ENCODE peak calls at places on chromosomes 11 and 22, in ten cellular contexts. P is suprapubic skin; D is kidney epithelial cell; F is naive thymus-derived CD4-positive, alpha-beta T cell; L is IMR-90; X is Caco-2; V is ovary; E is cardiac muscle cell; C is tibial artery; Y is colonic mucosa. Z is an unnamed sample.

GRCh38 chr22:35480143-35480542 is 60.5 kb upstream of the RASD2 start:
- DNase-seq in P (no peak), D (peak; percentile 34), V (peak; percentile 41), X (no peak), F (no peak), Y (peak; percentile 65), E (no peak), L (peak; percentile 16), C (peak; percentile 32), Z (peak; percentile 70)

GRCh38 chr11:130314749-130315285 is at the start of gene ZBTB44:
- DNase-seq in D (peak; percentile 34), F (peak; percentile 91), V (peak; percentile 93), C (peak; percentile 93), L (peak; percentile 85), X (peak; percentile 97), E (peak; percentile 95), P (peak; percentile 95), Y (peak; percentile 96), Z (peak; percentile 97)

GRCh38 chr11:102223859-102224258 is 93.4 kb upstream of the BIRC3 start:
- DNase-seq in C (no peak), F (no peak), Y (no peak), X (no peak), D (no peak), E (no peak), V (no peak), L (peak; percentile 42), P (no peak), Z (no peak)

GRCh38 chr11:114964676-114965214 is 286.4 kb downstream of the NXPE2 start:
- DNase-seq in E (no peak), P (no peak), V (no peak), L (no peak), Y (no peak), D (no peak), C (no peak), X (no peak), F (no peak), Z (no peak)

GRCh38 chr11:116605543-116605942 is 167.2 kb downstream of the BUD13 start:
- DNase-seq in F (no peak), Y (peak; percentile 46), D (peak; percentile 5), C (no peak), E (peak; percentile 89), X (peak; percentile 88), L (peak; percentile 11), P (no peak), V (no peak), Z (no peak)

GRCh38 chr22:47043835-47044721 is 281.6 kb downstream of the TBC1D22A start:
- DNase-seq in V (no peak), Y (peak; percentile 86), E (no peak), C (no peak), L (peak; percentile 54), D (peak; percentile 29), P (peak; percentile 62), X (no peak), F (no peak), Z (no peak)

GRCh38 chr11:44005076-44005800 is 42.5 kb upstream of the ACCSL start:
- DNase-seq in V (peak; percentile 48), D (no peak), F (no peak), Y (peak; percentile 9), P (no peak), E (no peak), C (peak; percentile 19), X (peak; percentile 19), L (no peak), Z (no peak)

GRCh38 chr11:83158474-83158786 is 1.5 kb downstream of the PCF11 start:
- DNase-seq in F (no peak), L (no peak), Y (no peak), V (no peak), D (no peak), X (no peak), C (no peak), E (no peak), P (no peak), Z (no peak)

GRCh38 chr11:14242733-14243132 is 116.2 kb downstream of the RRAS2 start:
- DNase-seq in E (no peak), V (no peak), X (no peak), D (no peak), F (no peak), C (no peak), P (no peak), L (no peak), Y (no peak), Z (no peak)

GRCh38 chr11:86672007-86672621 is at the start of gene ME3:
- DNase-seq in P (peak; percentile 82), V (peak; percentile 78), X (peak; percentile 87), L (peak; percentile 44), F (peak; percentile 57), C (peak; percentile 72), Y (peak; percentile 71), E (peak; percentile 49), D (no peak), Z (peak; percentile 70)

GRCh38 chr11:64606796-64607380 is 15.9 kb downstream of the SLC22A12 start:
- DNase-seq in Y (no peak), C (no peak), F (no peak), D (no peak), E (no peak), L (no peak), V (no peak), X (no peak), P (no peak), Z (no peak)

GRCh38 chr11:38448284-38448683 is 1850.2 kb upstream of the RAG2 start:
- DNase-seq in C (no peak), D (no peak), X (no peak), P (no peak), L (no peak), F (no peak), E (no peak), V (peak; percentile 21), Y (no peak), Z (no peak)

GRCh38 chr11:22433066-22433450 is 94.9 kb downstream of the SLC17A6 start:
- DNase-seq in P (no peak), C (no peak), X (no peak), E (no peak), Y (no peak), V (no peak), D (no peak), L (no peak), F (no peak), Z (no peak)

GRCh38 chr22:27129266-27129665 is 471.9 kb downstream of the MIAT start:
- DNase-seq in D (no peak), V (no peak), P (no peak), E (no peak), F (no peak), X (no peak), L (peak; percentile 74), C (no peak), Y (no peak), Z (no peak)

GRCh38 chr11:26234451-26234850 is 97.5 kb upstream of the ANO3 start:
- DNase-seq in F (no peak), C (no peak), E (no peak), L (peak; percentile 77), Y (no peak), P (no peak), V (no peak), D (no peak), X (no peak), Z (no peak)

GRCh38 chr11:67006029-67006884 is 16.7 kb upstream of the SYT12 start:
- DNase-seq in V (no peak), L (no peak), E (no peak), P (no peak), Y (no peak), F (no peak), C (peak; percentile 35), X (peak; percentile 83), D (no peak), Z (peak; percentile 47)

GRCh38 chr11:68021167-68021787 is 9.2 kb upstream of the NDUFS8 start:
- DNase-seq in P (no peak), D (no peak), X (no peak), E (peak; percentile 24), C (no peak), L (no peak), F (no peak), V (no peak), Y (peak; percentile 62), Z (no peak)

GRCh38 chr11:2825886-2826678 is 59.5 kb downstream of the CDKN1C start:
- DNase-seq in D (peak; percentile 93), E (no peak), Y (peak; percentile 40), C (peak; percentile 88), L (peak; percentile 95), X (no peak), V (peak; percentile 87), F (no peak), P (peak; percentile 89), Z (peak; percentile 76)

GRCh38 chr22:48197189-48197690 is 1434.8 kb downstream of the TBC1D22A start:
- DNase-seq in C (no peak), Y (peak; percentile 2), D (no peak), E (no peak), V (no peak), X (no peak), P (no peak), F (no peak), L (no peak), Z (no peak)

DNA sequence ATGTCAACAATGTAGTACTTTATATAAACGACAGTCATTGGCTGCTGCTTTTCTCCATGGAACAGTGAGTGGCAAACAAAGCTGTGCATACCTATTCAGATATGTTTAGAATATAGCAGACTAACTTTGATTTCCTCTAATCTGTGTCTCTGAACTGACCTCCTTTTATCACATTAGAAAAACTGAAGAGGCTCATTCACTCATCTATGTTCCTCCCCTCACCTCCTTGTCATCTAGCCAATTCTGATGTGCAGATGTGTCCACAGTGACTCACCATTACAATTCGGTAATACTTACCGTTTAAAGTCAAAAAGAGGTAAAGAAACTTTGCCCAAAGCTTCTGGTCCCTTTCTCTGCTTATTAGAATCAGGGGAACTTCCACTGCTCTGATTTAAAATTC is 51.5 kb upstream of the RPS13 start:
- DNase-seq in P (no peak), F (no peak), Y (no peak), D (no peak), E (no peak), V (no peak), L (peak; percentile 60), C (no peak), X (no peak), Z (no peak)
- H3K36me3 ChIP-seq in P (peaks cover 58% of the 10 kb centered on the region), F (no peaks in the 10 kb centered on the region), Y (no peaks in the 10 kb centered on the region), D (no peaks in the 10 kb centered on the region), E (peaks cover 32% of the 10 kb centered on the region), V (no peaks in the 10 kb centered on the region), L (peaks cover 8% of the 10 kb centered on the region), C (peaks cover 44% of the 10 kb centered on the region), X (no peaks in the 10 kb centered on the region), Z (no peaks in the 10 kb centered on the region)

GRCh38 chr11:75273331-75273988 is 32.9 kb downstream of the TPBGL start:
- DNase-seq in X (peak; percentile 41), L (no peak), E (no peak), D (no peak), V (peak; percentile 9), C (peak; percentile 2), P (peak; percentile 40), Y (no peak), F (no peak), Z (no peak)
- H3K36me3 ChIP-seq in X (peaks cover 8% of the 10 kb centered on the region), L (peaks cover 21% of the 10 kb centered on the region), E (no peaks in the 10 kb centered on the region), D (no peaks in the 10 kb centered on the region), V (no peaks in the 10 kb centered on the region), C (no peaks in the 10 kb centered on the region), P (peaks cover 66% of the 10 kb centered on the region), Y (peaks cover 23% of the 10 kb centered on the region), F (peaks cover 4% of the 10 kb centered on the region), Z (peaks cover 28% of the 10 kb centered on the region)

GRCh38 chr11:12245091-12245490 is 132.3 kb upstream of the PARVA start:
- DNase-seq in C (peak; percentile 74), X (no peak), V (no peak), L (no peak), F (no peak), P (no peak), Y (no peak), E (no peak), D (no peak), Z (peak; percentile 66)
- H3K36me3 ChIP-seq in C (peaks cover 57% of the 10 kb centered on the region), X (peaks cover 8% of the 10 kb centered on the region), V (no peaks in the 10 kb centered on the region), L (peaks cover 57% of the 10 kb centered on the region), F (no peaks in the 10 kb centered on the region), P (peaks cover 30% of the 10 kb centered on the region), Y (peaks cover 7% of the 10 kb centered on the region), E (peaks cover 59% of the 10 kb centered on the region), D (peaks cover 2% of the 10 kb centered on the region), Z (peaks cover 3% of the 10 kb centered on the region)

GRCh38 chr22:43180670-43181069 is 6.3 kb downstream of the TTLL12 start:
- DNase-seq in V (no peak), P (no peak), E (no peak), Y (no peak), X (no peak), C (no peak), D (no peak), F (no peak), L (no peak), Z (no peak)
- H3K36me3 ChIP-seq in V (no peaks in the 10 kb centered on the region), P (peaks cover 52% of the 10 kb centered on the region), E (peaks cover 6% of the 10 kb centered on the region), Y (no peaks in the 10 kb centered on the region), X (peaks cover 6% of the 10 kb centered on the region), C (peaks cover 22% of the 10 kb centered on the region), D (peaks cover 8% of the 10 kb centered on the region), F (peaks cover 3% of the 10 kb centered on the region), L (peaks cover 22% of the 10 kb centered on the region), Z (peaks cover 3% of the 10 kb centered on the region)

Z was measured in psoas muscle.